ENCODE peak calls at places on chromosomes 5 and 9, in six cellular contexts. One of them, this sample, is unnamed.
A peak's percentile ranks its signal among the peaks of the same experiment; 100 is the strongest.

GRCh38 chr5:110073534-110073933 is 383.8 kb downstream of the MAN2A1 start:
- DNase-seq in IMR-90: no peak
- DNase-seq in H9: no peak
- DNase-seq in neuronal stem cell: no peak
- DNase-seq in mesenchymal stem cell: no peak
- DNase-seq in H1: no peak
- DNase-seq in this sample: no peak

GRCh38 chr5:134566181-134566740 is 40.8 kb downstream of the JADE2 start:
- DNase-seq in IMR-90: no peak
- DNase-seq in H9: no peak
- DNase-seq in neuronal stem cell: no peak
- DNase-seq in mesenchymal stem cell: no peak
- DNase-seq in H1: no peak
- DNase-seq in this sample: no peak

GRCh38 chr9:115022760-115023434 is 92.5 kb upstream of the TNFSF8 start:
- DNase-seq in IMR-90: peak; percentile 95
- DNase-seq in H9: no peak
- DNase-seq in neuronal stem cell: no peak
- DNase-seq in mesenchymal stem cell: peak; percentile 41
- DNase-seq in H1: no peak
- DNase-seq in this sample: no peak

GRCh38 chr5:67095346-67095871 is 101.2 kb downstream of the CD180 start:
- DNase-seq in IMR-90: peak; percentile 33
- DNase-seq in H9: no peak
- DNase-seq in neuronal stem cell: no peak
- DNase-seq in mesenchymal stem cell: peak; percentile 88
- DNase-seq in H1: no peak
- DNase-seq in this sample: peak; percentile 38

GRCh38 chr9:113381909-113382411 is 5.2 kb upstream of the HDHD3 start:
- DNase-seq in IMR-90: no peak
- DNase-seq in H9: no peak
- DNase-seq in neuronal stem cell: no peak
- DNase-seq in mesenchymal stem cell: no peak
- DNase-seq in H1: no peak
- DNase-seq in this sample: no peak

GRCh38 chr5:149938791-149939358 is 5.7 kb downstream of the PDE6A start:
- DNase-seq in IMR-90: peak; percentile 84
- DNase-seq in H9: no peak
- DNase-seq in neuronal stem cell: no peak
- DNase-seq in mesenchymal stem cell: peak; percentile 91
- DNase-seq in H1: no peak
- DNase-seq in this sample: peak; percentile 30

GRCh38 chr9:134205636-134206316 is 41.4 kb upstream of the RNU6ATAC start:
- DNase-seq in IMR-90: peak; percentile 28
- DNase-seq in H9: no peak
- DNase-seq in neuronal stem cell: no peak
- DNase-seq in mesenchymal stem cell: peak; percentile 65
- DNase-seq in H1: no peak
- DNase-seq in this sample: peak; percentile 72

GRCh38 chr5:176629853-176630680 is at the start of the genes EIF4E1B and SNCB:
- DNase-seq in IMR-90: no peak
- DNase-seq in H9: peak; percentile 71
- DNase-seq in neuronal stem cell: peak; percentile 60
- DNase-seq in mesenchymal stem cell: peak; percentile 58
- DNase-seq in H1: no peak
- DNase-seq in this sample: peak; percentile 70

GRCh38 chr5:111144352-111144930 is 52.3 kb downstream of the WDR36 start:
- DNase-seq in IMR-90: no peak
- DNase-seq in H9: no peak
- DNase-seq in neuronal stem cell: no peak
- DNase-seq in mesenchymal stem cell: peak; percentile 10
- DNase-seq in H1: no peak
- DNase-seq in this sample: no peak

GRCh38 chr5:38370341-38371100 is 112.2 kb downstream of the EGFLAM start:
- DNase-seq in IMR-90: no peak
- DNase-seq in H9: no peak
- DNase-seq in neuronal stem cell: no peak
- DNase-seq in mesenchymal stem cell: no peak
- DNase-seq in H1: no peak
- DNase-seq in this sample: no peak

GRCh38 chr9:108776920-108777650 is 78.7 kb downstream of the ACTL7B start:
- DNase-seq in IMR-90: peak; percentile 19
- DNase-seq in H9: no peak
- DNase-seq in neuronal stem cell: no peak
- DNase-seq in mesenchymal stem cell: peak; percentile 81
- DNase-seq in H1: no peak
- DNase-seq in this sample: peak; percentile 28

GRCh38 chr5:135204151-135204600 is 170.1 kb upstream of the PITX1 start:
- DNase-seq in IMR-90: peak; percentile 53
- DNase-seq in H9: no peak
- DNase-seq in neuronal stem cell: no peak
- DNase-seq in mesenchymal stem cell: peak; percentile 19
- DNase-seq in H1: no peak
- DNase-seq in this sample: peak; percentile 52

GRCh38 chr5:68548959-68549676 is 333.6 kb downstream of the PIK3R1 start:
- DNase-seq in IMR-90: peak; percentile 92
- DNase-seq in H9: no peak
- DNase-seq in neuronal stem cell: no peak
- DNase-seq in mesenchymal stem cell: peak; percentile 89
- DNase-seq in H1: no peak
- DNase-seq in this sample: no peak

GRCh38 chr5:179141867-179142266 is 81.7 kb downstream of the ZNF354C start:
- DNase-seq in IMR-90: no peak
- DNase-seq in H9: no peak
- DNase-seq in neuronal stem cell: no peak
- DNase-seq in mesenchymal stem cell: peak; percentile 1
- DNase-seq in H1: no peak
- DNase-seq in this sample: no peak

GRCh38 chr9:21854594-21854993 is 52.2 kb downstream of the MTAP start:
- DNase-seq in IMR-90: peak; percentile 78
- DNase-seq in H9: no peak
- DNase-seq in neuronal stem cell: no peak
- DNase-seq in mesenchymal stem cell: peak; percentile 61
- DNase-seq in H1: no peak
- DNase-seq in this sample: peak; percentile 64

GRCh38 chr5:135190345-135191083 is 156.5 kb upstream of the PITX1 start:
- DNase-seq in IMR-90: no peak
- DNase-seq in H9: no peak
- DNase-seq in neuronal stem cell: peak; percentile 17
- DNase-seq in mesenchymal stem cell: no peak
- DNase-seq in H1: no peak
- DNase-seq in this sample: peak; percentile 24

GRCh38 chr9:15361737-15362136 is 54.7 kb upstream of the TTC39B start:
- DNase-seq in IMR-90: no peak
- DNase-seq in H9: no peak
- DNase-seq in neuronal stem cell: no peak
- DNase-seq in mesenchymal stem cell: no peak
- DNase-seq in H1: no peak
- DNase-seq in this sample: no peak

GRCh38 chr9:20418485-20418884 is 203.8 kb downstream of the MLLT3 start:
- DNase-seq in IMR-90: no peak
- DNase-seq in H9: no peak
- DNase-seq in neuronal stem cell: no peak
- DNase-seq in mesenchymal stem cell: no peak
- DNase-seq in H1: no peak
- DNase-seq in this sample: no peak

GRCh38 chr5:148904440-148904839 is 78.0 kb downstream of the ADRB2 start:
- DNase-seq in IMR-90: no peak
- DNase-seq in H9: peak; percentile 42
- DNase-seq in neuronal stem cell: no peak
- DNase-seq in mesenchymal stem cell: no peak
- DNase-seq in H1: no peak
- DNase-seq in this sample: peak; percentile 37

GRCh38 chr5:95669540-95669939 is 13.3 kb downstream of the SPATA9 start:
- DNase-seq in IMR-90: peak; percentile 99
- DNase-seq in H9: peak; percentile 35
- DNase-seq in neuronal stem cell: no peak
- DNase-seq in mesenchymal stem cell: peak; percentile 98
- DNase-seq in H1: no peak
- DNase-seq in this sample: peak; percentile 99

GRCh38 chr9:127305450-127306226 is 41.1 kb downstream of the GARNL3 start:
- DNase-seq in IMR-90: no peak
- DNase-seq in H9: peak; percentile 43
- DNase-seq in neuronal stem cell: no peak
- DNase-seq in mesenchymal stem cell: no peak
- DNase-seq in H1: peak; percentile 10
- DNase-seq in this sample: peak; percentile 35

GRCh38 chr9:115616666-115617239 is 498.8 kb upstream of the TNC start:
- DNase-seq in IMR-90: no peak
- DNase-seq in H9: no peak
- DNase-seq in neuronal stem cell: no peak
- DNase-seq in mesenchymal stem cell: no peak
- DNase-seq in H1: no peak
- DNase-seq in this sample: no peak

GRCh38 chr5:71782393-71782770 is 63.3 kb downstream of the CARTPT start:
- DNase-seq in IMR-90: no peak
- DNase-seq in H9: no peak
- DNase-seq in neuronal stem cell: no peak
- DNase-seq in mesenchymal stem cell: no peak
- DNase-seq in H1: no peak
- DNase-seq in this sample: no peak

GRCh38 chr5:36392818-36393217 is 91.1 kb upstream of the RANBP3L start:
- DNase-seq in IMR-90: peak; percentile 21
- DNase-seq in H9: no peak
- DNase-seq in neuronal stem cell: no peak
- DNase-seq in mesenchymal stem cell: no peak
- DNase-seq in H1: no peak
- DNase-seq in this sample: no peak
- H2BK15ac ChIP-seq in IMR-90: no peak overlapping the region
- H2BK15ac ChIP-seq in H9: no peak overlapping the region
- H2BK15ac ChIP-seq in neuronal stem cell: no peak overlapping the region
- H2BK15ac ChIP-seq in mesenchymal stem cell: no peak overlapping the region
- H2BK15ac ChIP-seq in H1: no peak overlapping the region
- H2BK15ac ChIP-seq in this sample: no peak overlapping the region

GRCh38 chr9:135612437-135612836 is 26.9 kb downstream of the GLT6D1 start:
- DNase-seq in IMR-90: no peak
- DNase-seq in H9: no peak
- DNase-seq in neuronal stem cell: no peak
- DNase-seq in mesenchymal stem cell: no peak
- DNase-seq in H1: no peak
- DNase-seq in this sample: no peak

GRCh38 chr9:135611875-135612209 is 27.5 kb downstream of the GLT6D1 start:
- DNase-seq in IMR-90: no peak
- DNase-seq in H9: no peak
- DNase-seq in neuronal stem cell: no peak
- DNase-seq in mesenchymal stem cell: no peak
- DNase-seq in H1: no peak
- DNase-seq in this sample: no peak

GRCh38 chr9:135609366-135609955 is 29.9 kb downstream of the GLT6D1 start:
- DNase-seq in IMR-90: no peak
- DNase-seq in H9: no peak
- DNase-seq in neuronal stem cell: no peak
- DNase-seq in mesenchymal stem cell: no peak
- DNase-seq in H1: no peak
- DNase-seq in this sample: no peak

GRCh38 chr9:135610290-135611141 is 28.8 kb downstream of the GLT6D1 start:
- DNase-seq in IMR-90: no peak
- DNase-seq in H9: no peak
- DNase-seq in neuronal stem cell: no peak
- DNase-seq in mesenchymal stem cell: no peak
- DNase-seq in H1: no peak
- DNase-seq in this sample: no peak

GRCh38 chr9:135611142-135611874 is 28.0 kb downstream of the GLT6D1 start:
- DNase-seq in IMR-90: no peak
- DNase-seq in H9: peak; percentile 10
- DNase-seq in neuronal stem cell: no peak
- DNase-seq in mesenchymal stem cell: no peak
- DNase-seq in H1: no peak
- DNase-seq in this sample: no peak
- H2BK15ac ChIP-seq in IMR-90: no peak overlapping the region
- H2BK15ac ChIP-seq in H9: no peak overlapping the region
- H2BK15ac ChIP-seq in neuronal stem cell: no peak overlapping the region
- H2BK15ac ChIP-seq in mesenchymal stem cell: no peak overlapping the region
- H2BK15ac ChIP-seq in H1: no peak overlapping the region
- H2BK15ac ChIP-seq in this sample: no peak overlapping the region

DNA sequence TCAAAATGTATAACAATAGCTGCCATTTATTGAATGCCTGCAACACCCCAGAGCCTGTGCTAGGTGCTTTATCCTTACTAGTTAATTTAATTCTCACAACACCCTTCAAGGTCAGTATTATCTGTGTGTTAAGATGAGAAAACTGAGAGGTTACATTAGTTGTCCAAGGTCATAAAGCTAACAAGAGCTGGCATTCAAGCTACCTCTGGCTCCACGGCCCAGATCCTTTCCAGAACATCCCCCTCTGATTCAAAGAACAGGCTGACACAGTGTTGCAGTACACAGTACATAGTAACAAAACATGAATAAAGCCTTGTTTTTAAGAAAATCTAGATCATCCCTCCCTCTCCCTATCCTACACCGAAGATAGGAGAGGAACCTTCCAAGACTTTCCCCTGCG is 9.4 kb upstream of the FRMPD1 start:
- DNase-seq in IMR-90: no peak
- DNase-seq in H9: no peak
- DNase-seq in neuronal stem cell: no peak
- DNase-seq in mesenchymal stem cell: no peak
- DNase-seq in H1: no peak
- DNase-seq in this sample: no peak
- H2BK15ac ChIP-seq in IMR-90: no peak overlapping the region
- H2BK15ac ChIP-seq in H9: no peak overlapping the region
- H2BK15ac ChIP-seq in neuronal stem cell: no peak overlapping the region
- H2BK15ac ChIP-seq in mesenchymal stem cell: no peak overlapping the region
- H2BK15ac ChIP-seq in H1: no peak overlapping the region
- H2BK15ac ChIP-seq in this sample: no peak overlapping the region

DNA sequence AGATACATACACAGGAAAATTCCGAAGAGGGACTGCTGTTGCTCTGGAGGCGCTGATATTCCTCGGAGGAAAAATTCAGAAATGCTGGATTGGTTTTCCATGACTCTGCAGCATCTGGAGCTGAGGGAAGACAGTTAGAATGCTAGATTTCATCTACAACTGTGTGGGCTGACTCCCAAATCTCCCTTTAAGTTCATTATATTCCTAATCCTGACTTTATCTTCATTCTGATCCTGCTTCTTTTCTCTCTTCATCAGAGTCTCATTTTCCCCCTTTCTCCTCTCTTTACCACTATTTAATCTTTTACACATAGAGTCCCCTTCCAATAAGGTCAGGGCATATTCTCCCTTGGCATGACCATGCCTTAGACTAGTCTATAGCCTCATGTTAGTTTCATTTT is at the start of gene OR1N1:
- DNase-seq in IMR-90: no peak
- DNase-seq in H9: no peak
- DNase-seq in neuronal stem cell: no peak
- DNase-seq in mesenchymal stem cell: no peak
- DNase-seq in H1: no peak
- DNase-seq in this sample: no peak
- H2BK15ac ChIP-seq in IMR-90: no peak within 1 kb of the TSS
- H2BK15ac ChIP-seq in H9: no peak within 1 kb of the TSS
- H2BK15ac ChIP-seq in neuronal stem cell: no peak within 1 kb of the TSS
- H2BK15ac ChIP-seq in mesenchymal stem cell: no peak within 1 kb of the TSS
- H2BK15ac ChIP-seq in H1: no peak within 1 kb of the TSS
- H2BK15ac ChIP-seq in this sample: no peak within 1 kb of the TSS

GRCh38 chr5:168978015-168978414 is 322.9 kb downstream of the SLIT3 start:
- DNase-seq in IMR-90: peak; percentile 1
- DNase-seq in H9: no peak
- DNase-seq in neuronal stem cell: no peak
- DNase-seq in mesenchymal stem cell: no peak
- DNase-seq in H1: no peak
- DNase-seq in this sample: no peak
- H2BK15ac ChIP-seq in IMR-90: no peak overlapping the region
- H2BK15ac ChIP-seq in H9: no peak overlapping the region
- H2BK15ac ChIP-seq in neuronal stem cell: no peak overlapping the region
- H2BK15ac ChIP-seq in mesenchymal stem cell: no peak overlapping the region
- H2BK15ac ChIP-seq in H1: no peak overlapping the region
- H2BK15ac ChIP-seq in this sample: no peak overlapping the region